ENCODE peak calls at places on chromosome 4, in six cellular contexts. O, T, N, F, R and H are unnamed samples. For H3K4me1, the result is how much of the 10 kb centered on the place peaks cover.

GRCh38 chr4:137421796-137422195 is 110.5 kb downstream of the PCDH18 start:
- DNase-seq in O (no peak), T (peak), N (no peak), F (no peak), R (no peak), H (peak)

GRCh38 chr4:159298502-159298901 is 195.6 kb downstream of the RAPGEF2 start:
- DNase-seq in O (no peak), T (peak), N (no peak), F (no peak), R (no peak), H (peak)

GRCh38 chr4:73662709-73663546 is 42.7 kb upstream of the RASSF6 start:
- DNase-seq in O (no peak), T (peak), N (no peak), F (no peak), R (no peak), H (peak)

GRCh38 chr4:135508006-135508714 is 1306.6 kb upstream of the PABPC4L start:
- DNase-seq in O (no peak), T (peak), N (no peak), F (no peak), R (no peak), H (peak)

GRCh38 chr4:71441186-71442169 is 102.7 kb downstream of the SLC4A4 start:
- DNase-seq in O (no peak), T (peak), N (no peak), F (no peak), R (no peak), H (no peak)

GRCh38 chr4:63986253-63986652 is 423.0 kb downstream of the TECRL start:
- DNase-seq in O (no peak), T (no peak), N (no peak), F (no peak), R (no peak), H (no peak)

GRCh38 chr4:41024556-41025491 is 189.5 kb downstream of the APBB2 start:
- DNase-seq in O (no peak), T (peak), N (peak), F (no peak), R (peak), H (no peak)

GRCh38 chr4:27916432-27917184 is 1056.0 kb downstream of the STIM2 start:
- DNase-seq in O (no peak), T (no peak), N (peak), F (no peak), R (no peak), H (no peak)

GRCh38 chr4:94408549-94409374 is 43.0 kb upstream of the PDLIM5 start:
- DNase-seq in O (no peak), T (peak), N (no peak), F (no peak), R (peak), H (peak)

GRCh38 chr4:18020145-18020670 is 1.3 kb downstream of the LCORL start:
- DNase-seq in O (peak), T (peak), N (no peak), F (no peak), R (no peak), H (no peak)

GRCh38 chr4:18021470-18021719 is 160 bp downstream of the LCORL start:
- DNase-seq in O (no peak), T (peak), N (no peak), F (no peak), R (no peak), H (peak)

GRCh38 chr4:18020671-18021469 is 685 bp downstream of the LCORL start:
- DNase-seq in O (peak), T (peak), N (peak), F (peak), R (peak), H (peak)

GRCh38 chr4:18022572-18023039 is 1.1 kb upstream of the LCORL start:
- DNase-seq in O (no peak), T (peak), N (no peak), F (no peak), R (no peak), H (no peak)

GRCh38 chr4:18021720-18022571 is at the start of gene LCORL:
- DNase-seq in O (peak), T (peak), N (peak), F (peak), R (peak), H (peak)
- H4K8ac ChIP-seq in O (no peak), T (no peak), N (no peak), F (peak), R (peak), H (peak)

GRCh38 chr4:140095694-140096482 is 58.1 kb downstream of the MAML3 start:
- DNase-seq in O (no peak), T (peak), N (no peak), F (no peak), R (peak), H (peak)
- H3K4me1 ChIP-seq in O (under half), T (under half), N (under half), F (under half), R (half or more), H (under half)

DNA sequence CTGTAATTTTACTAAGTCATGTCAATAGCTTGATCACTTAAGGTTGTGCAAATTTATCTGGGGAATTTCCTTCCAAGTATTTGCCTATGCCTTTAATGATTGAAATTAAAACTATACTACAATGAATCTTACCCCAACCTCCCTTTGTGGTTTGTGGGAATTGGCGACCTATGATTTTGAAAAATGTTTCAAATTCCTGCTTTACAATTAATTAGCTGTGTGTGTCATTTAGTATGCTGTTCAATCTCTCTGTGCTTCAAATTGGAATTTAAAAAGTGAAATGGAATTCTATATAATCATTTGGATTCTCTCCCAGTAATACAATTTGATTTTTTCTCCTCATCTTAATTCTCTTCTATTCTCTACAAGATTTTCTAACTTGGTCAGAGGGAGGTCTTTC is 2319.5 kb downstream of the ARAP2 start:
- DNase-seq in O (no peak), T (no peak), N (no peak), F (no peak), R (no peak), H (no peak)
- H3K14ac ChIP-seq in O (no peak), T (no peak), N (no peak), F (no peak), R (no peak), H (no peak)

DNA sequence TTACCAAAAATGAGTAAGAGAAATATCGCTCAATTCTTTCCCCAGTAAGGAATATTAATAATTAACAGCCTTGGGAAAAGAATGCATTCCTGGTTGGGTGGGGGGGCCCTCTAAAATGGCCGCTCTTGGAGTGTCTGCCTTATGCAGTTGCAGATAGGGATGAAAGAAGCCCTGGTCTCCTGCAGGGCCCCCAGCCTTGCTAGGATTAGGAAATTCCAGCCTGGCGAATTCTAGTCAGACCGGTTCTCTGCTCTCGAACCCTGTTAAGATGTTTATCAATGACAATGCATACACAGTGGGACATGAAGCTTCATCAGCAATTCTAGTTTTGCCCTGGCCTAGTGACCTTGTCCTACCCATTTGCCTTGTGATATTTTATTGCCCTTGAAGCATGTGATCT is 1047.7 kb upstream of the GRID2 start:
- DNase-seq in O (peak), T (no peak), N (no peak), F (peak), R (no peak), H (no peak)
- H4K8ac ChIP-seq in O (no peak), T (no peak), N (no peak), F (no peak), R (no peak), H (no peak)

GRCh38 chr4:145904413-145905177 is 34.0 kb downstream of the ZNF827 start:
- DNase-seq in O (no peak), T (peak), N (no peak), F (no peak), R (no peak), H (no peak)
- H3K4me1 ChIP-seq in O (under half), T (under half), N (under half), F (under half), R (under half), H (under half)

GRCh38 chr4:75248770-75249467 is 265.3 kb downstream of the RCHY1 start:
- DNase-seq in O (no peak), T (no peak), N (no peak), F (no peak), R (peak), H (peak)
- H3K14ac ChIP-seq in O (no peak), T (no peak), N (no peak), F (no peak), R (no peak), H (no peak)

GRCh38 chr4:48299560-48299959 is 29.9 kb upstream of the TEC start:
- DNase-seq in O (no peak), T (no peak), N (no peak), F (no peak), R (no peak), H (no peak)
- H4K8ac ChIP-seq in O (no peak), T (no peak), N (no peak), F (no peak), R (no peak), H (no peak)

DNA sequence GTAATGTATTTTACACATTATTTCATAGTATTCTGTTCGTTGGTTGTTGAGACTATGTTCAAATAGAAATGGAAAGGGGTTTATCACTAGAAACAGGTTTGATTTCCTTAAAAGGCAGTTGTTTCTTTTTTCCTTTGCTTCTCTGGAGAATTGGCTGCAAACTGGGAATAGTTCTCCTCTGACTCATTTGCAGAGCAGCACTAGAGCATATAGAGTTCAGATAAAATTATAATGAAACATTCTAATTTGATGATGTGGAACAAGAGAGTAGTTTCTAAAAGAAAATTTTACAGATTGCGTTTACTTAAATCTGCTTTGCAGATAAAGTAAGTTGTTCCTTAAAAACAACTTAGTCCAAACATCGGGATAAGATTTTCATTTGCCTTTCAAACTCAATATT is 29.7 kb downstream of the SYNPO2 start:
- DNase-seq in O (no peak), T (peak), N (no peak), F (no peak), R (no peak), H (peak)
- H3K4me1 ChIP-seq in O (under half), T (under half), N (under half), F (under half), R (under half), H (under half)